ENCODE peak calls at places on chromosome 20, in ten cellular contexts. One of them, this sample, is unnamed.

GRCh38 chr20:58921564-58921963 is 59.5 kb upstream of the NELFCD start:
- DNase-seq in AG10803: no peak
- DNase-seq in H54: no peak
- DNase-seq in NCI-H345: peak; percentile 78
- DNase-seq in HCEC 1CT: no peak
- DNase-seq in AML-193: no peak
- DNase-seq in stimulated activated CD8-positive, alpha-beta memory T cell treated with anti-CD3 and anti-CD28 coated beads, Interleukin-15, amount 100 ng/mL, for 1 hour: no peak
- DNase-seq in fibroblast of pulmonary artery: no peak
- DNase-seq in tibial nerve: no peak
- DNase-seq in GM12865: no peak
- DNase-seq in this sample: no peak

GRCh38 chr20:55977723-55978481 is 27.4 kb downstream of the CBLN4 start:
- DNase-seq in AML-193: no peak
- DNase-seq in H54: no peak
- DNase-seq in stimulated activated CD8-positive, alpha-beta memory T cell treated with anti-CD3 and anti-CD28 coated beads, Interleukin-15, amount 100 ng/mL, for 1 hour: no peak
- DNase-seq in fibroblast of pulmonary artery: no peak
- DNase-seq in AG10803: no peak
- DNase-seq in NCI-H345: no peak
- DNase-seq in GM12865: no peak
- DNase-seq in HCEC 1CT: no peak
- DNase-seq in tibial nerve: no peak
- DNase-seq in this sample: no peak

GRCh38 chr20:37902504-37903313 is at the start of gene VSTM2L:
- DNase-seq in AG10803: peak; percentile 78
- DNase-seq in H54: no peak
- DNase-seq in NCI-H345: peak; percentile 59
- DNase-seq in fibroblast of pulmonary artery: peak; percentile 54
- DNase-seq in AML-193: no peak
- DNase-seq in GM12865: peak; percentile 44
- DNase-seq in HCEC 1CT: peak; percentile 70
- DNase-seq in tibial nerve: no peak
- DNase-seq in stimulated activated CD8-positive, alpha-beta memory T cell treated with anti-CD3 and anti-CD28 coated beads, Interleukin-15, amount 100 ng/mL, for 1 hour: no peak
- DNase-seq in this sample: no peak

GRCh38 chr20:55354700-55355099 is 650.6 kb downstream of the CBLN4 start:
- DNase-seq in NCI-H345: no peak
- DNase-seq in HCEC 1CT: no peak
- DNase-seq in AML-193: no peak
- DNase-seq in H54: no peak
- DNase-seq in tibial nerve: no peak
- DNase-seq in stimulated activated CD8-positive, alpha-beta memory T cell treated with anti-CD3 and anti-CD28 coated beads, Interleukin-15, amount 100 ng/mL, for 1 hour: no peak
- DNase-seq in fibroblast of pulmonary artery: no peak
- DNase-seq in AG10803: no peak
- DNase-seq in GM12865: no peak
- DNase-seq in this sample: peak; percentile 3

GRCh38 chr20:25600632-25601031 is 15.3 kb upstream of the NINL start:
- DNase-seq in tibial nerve: no peak
- DNase-seq in AG10803: no peak
- DNase-seq in NCI-H345: no peak
- DNase-seq in GM12865: no peak
- DNase-seq in AML-193: no peak
- DNase-seq in HCEC 1CT: no peak
- DNase-seq in stimulated activated CD8-positive, alpha-beta memory T cell treated with anti-CD3 and anti-CD28 coated beads, Interleukin-15, amount 100 ng/mL, for 1 hour: no peak
- DNase-seq in H54: no peak
- DNase-seq in fibroblast of pulmonary artery: no peak
- DNase-seq in this sample: no peak

GRCh38 chr20:58393299-58393698 is 4.3 kb downstream of the VAPB start:
- DNase-seq in NCI-H345: no peak
- DNase-seq in stimulated activated CD8-positive, alpha-beta memory T cell treated with anti-CD3 and anti-CD28 coated beads, Interleukin-15, amount 100 ng/mL, for 1 hour: no peak
- DNase-seq in H54: no peak
- DNase-seq in HCEC 1CT: peak; percentile 21
- DNase-seq in GM12865: no peak
- DNase-seq in AML-193: no peak
- DNase-seq in AG10803: peak; percentile 70
- DNase-seq in tibial nerve: no peak
- DNase-seq in fibroblast of pulmonary artery: no peak
- DNase-seq in this sample: no peak

GRCh38 chr20:40811660-40812414 is 122.8 kb upstream of the MAFB start:
- DNase-seq in AML-193: no peak
- DNase-seq in stimulated activated CD8-positive, alpha-beta memory T cell treated with anti-CD3 and anti-CD28 coated beads, Interleukin-15, amount 100 ng/mL, for 1 hour: no peak
- DNase-seq in tibial nerve: no peak
- DNase-seq in H54: no peak
- DNase-seq in AG10803: no peak
- DNase-seq in fibroblast of pulmonary artery: no peak
- DNase-seq in GM12865: no peak
- DNase-seq in NCI-H345: no peak
- DNase-seq in HCEC 1CT: no peak
- DNase-seq in this sample: no peak

GRCh38 chr20:45340951-45341350 is 7.3 kb downstream of the SDC4 start:
- DNase-seq in GM12865: no peak
- DNase-seq in tibial nerve: no peak
- DNase-seq in stimulated activated CD8-positive, alpha-beta memory T cell treated with anti-CD3 and anti-CD28 coated beads, Interleukin-15, amount 100 ng/mL, for 1 hour: no peak
- DNase-seq in HCEC 1CT: no peak
- DNase-seq in AG10803: no peak
- DNase-seq in NCI-H345: no peak
- DNase-seq in fibroblast of pulmonary artery: no peak
- DNase-seq in AML-193: no peak
- DNase-seq in H54: no peak
- DNase-seq in this sample: no peak

GRCh38 chr20:37727247-37727956 is 33.6 kb downstream of the CTNNBL1 start:
- DNase-seq in AG10803: peak; percentile 73
- DNase-seq in GM12865: no peak
- DNase-seq in tibial nerve: no peak
- DNase-seq in stimulated activated CD8-positive, alpha-beta memory T cell treated with anti-CD3 and anti-CD28 coated beads, Interleukin-15, amount 100 ng/mL, for 1 hour: no peak
- DNase-seq in HCEC 1CT: peak; percentile 56
- DNase-seq in NCI-H345: no peak
- DNase-seq in AML-193: no peak
- DNase-seq in fibroblast of pulmonary artery: no peak
- DNase-seq in H54: no peak
- DNase-seq in this sample: no peak

This sample was measured in OCI-M1.